ENCODE peak calls at places on chromosomes 5 and 9, in nine cellular contexts. L is mucosa of descending colon, E is GM06990, I is uterus, O is heart left ventricle, T is AG04450, W is WERI-Rb-1, Q is A673, J is osteocyte. C is an unnamed sample.

GRCh38 chr5:5719292-5719691 is 296.8 kb downstream of the ICE1 start:
- DNase-seq in L (no peak), E (no peak), I (no peak), O (no peak), T (no peak), W (no peak), Q (no peak), J (no peak), C (no peak)

GRCh38 chr5:135324897-135325650 is 74.0 kb downstream of the MACROH2A1 start:
- DNase-seq in L (no peak), E (no peak), I (no peak), O (no peak), T (no peak), W (no peak), Q (no peak), J (no peak), C (no peak)

GRCh38 chr9:120775859-120776258 is 17.4 kb downstream of the FBXW2 start:
- DNase-seq in L (no peak), E (no peak), I (no peak), O (no peak), T (no peak), W (no peak), Q (no peak), J (no peak), C (peak)

GRCh38 chr9:111316796-111317195 is 13.2 kb downstream of the OR2K2 start:
- DNase-seq in L (no peak), E (no peak), I (no peak), O (no peak), T (no peak), W (no peak), Q (no peak), J (no peak), C (no peak)

GRCh38 chr5:148956632-148957385 is 106.1 kb downstream of the SH3TC2 start:
- DNase-seq in L (no peak), E (no peak), I (no peak), O (no peak), T (no peak), W (no peak), Q (no peak), J (no peak), C (peak)

GRCh38 chr5:151002250-151002649 is 18.1 kb upstream of the GPX3 start:
- DNase-seq in L (no peak), E (no peak), I (no peak), O (no peak), T (no peak), W (peak), Q (peak), J (peak), C (peak)

GRCh38 chr9:98766548-98766947 is 29.8 kb downstream of the ANKS6 start:
- DNase-seq in L (no peak), E (no peak), I (no peak), O (no peak), T (no peak), W (no peak), Q (no peak), J (no peak), C (peak)

GRCh38 chr9:92385953-92386352 is 18.4 kb downstream of the OGN start:
- DNase-seq in L (no peak), E (no peak), I (no peak), O (no peak), T (no peak), W (no peak), Q (no peak), J (no peak), C (peak)

GRCh38 chr5:154470949-154471870 is 6.8 kb downstream of the HAND1 start:
- DNase-seq in L (no peak), E (no peak), I (no peak), O (no peak), T (no peak), W (no peak), Q (no peak), J (no peak), C (peak)

GRCh38 chr9:120569556-120569955 is 10.4 kb downstream of the CDK5RAP2 start:
- DNase-seq in L (no peak), E (no peak), I (no peak), O (no peak), T (no peak), W (no peak), Q (no peak), J (no peak), C (no peak)

GRCh38 chr9:83382421-83382820 is 155.8 kb downstream of the FRMD3 start:
- DNase-seq in L (no peak), E (no peak), I (no peak), O (no peak), T (no peak), W (no peak), Q (no peak), J (no peak), C (no peak)

GRCh38 chr5:77773734-77774280 is 2.3 kb downstream of the TBCA start:
- DNase-seq in L (no peak), E (no peak), I (no peak), O (no peak), T (no peak), W (no peak), Q (no peak), J (no peak), C (no peak)

GRCh38 chr5:142445266-142445665 is 120.4 kb upstream of the SPRY4 start:
- DNase-seq in L (no peak), E (no peak), I (no peak), O (no peak), T (no peak), W (no peak), Q (no peak), J (no peak), C (no peak)

GRCh38 chr5:150138551-150139265 is 16.9 kb downstream of the PDGFRB start:
- DNase-seq in L (no peak), E (no peak), I (peak), O (peak), T (peak), W (no peak), Q (no peak), J (peak), C (peak)

GRCh38 chr9:128918921-128919320 is 1.9 kb upstream of the PHYHD1 start:
- DNase-seq in L (no peak), E (no peak), I (no peak), O (no peak), T (no peak), W (no peak), Q (no peak), J (no peak), C (no peak)

GRCh38 chr5:10451137-10451824 is 9.6 kb downstream of the ROPN1L start:
- DNase-seq in L (no peak), E (no peak), I (no peak), O (no peak), T (no peak), W (no peak), Q (no peak), J (no peak), C (peak)

GRCh38 chr5:121251954-121252353 is 599.7 kb upstream of the FTMT start:
- DNase-seq in L (no peak), E (no peak), I (no peak), O (no peak), T (no peak), W (no peak), Q (no peak), J (no peak), C (peak)

GRCh38 chr9:112162644-112163413 is 12.3 kb downstream of the SUSD1 start:
- DNase-seq in L (no peak), E (no peak), I (no peak), O (no peak), T (no peak), W (no peak), Q (no peak), J (no peak), C (no peak)

GRCh38 chr9:127545196-127546124 is 66.6 kb upstream of the STXBP1 start:
- DNase-seq in L (peak), E (no peak), I (no peak), O (peak), T (no peak), W (no peak), Q (no peak), J (no peak), C (peak)

GRCh38 chr9:88792502-88792901 is 198.8 kb upstream of the S1PR3 start:
- DNase-seq in L (no peak), E (no peak), I (no peak), O (no peak), T (no peak), W (no peak), Q (peak), J (no peak), C (no peak)

GRCh38 chr9:87280421-87280820 is 217.2 kb upstream of the DAPK1 start:
- DNase-seq in L (no peak), E (no peak), I (no peak), O (no peak), T (peak), W (no peak), Q (no peak), J (no peak), C (peak)

DNA sequence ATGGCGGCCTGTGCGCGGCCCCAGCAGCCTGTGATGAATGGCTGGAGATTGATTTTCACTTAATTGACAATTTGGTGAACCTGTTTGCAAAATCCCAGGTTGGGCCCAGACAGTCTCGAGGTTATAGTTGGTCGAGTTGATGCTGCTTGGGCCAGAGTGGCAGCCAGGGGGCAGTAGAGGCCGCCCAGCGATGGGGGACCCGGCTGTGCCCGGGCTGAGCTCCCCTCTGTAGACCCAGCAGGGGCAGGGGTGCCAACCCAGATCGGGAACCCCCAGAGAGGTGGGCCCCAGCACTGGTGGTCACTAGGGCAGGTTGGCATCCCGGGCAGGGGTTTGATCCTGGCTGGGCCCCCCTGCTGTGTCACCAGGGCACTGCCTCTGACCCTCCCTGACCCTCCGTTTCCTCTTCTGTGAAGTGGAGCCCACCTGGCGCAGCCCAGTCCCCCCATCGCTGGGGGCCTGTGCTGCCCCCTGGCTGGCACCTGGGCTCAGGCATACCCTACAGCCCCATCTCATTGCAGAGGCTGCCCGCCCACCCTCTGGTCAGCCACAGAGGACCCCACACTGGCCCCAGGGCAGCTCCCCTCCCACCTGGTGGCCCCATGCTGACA is 34.5 kb downstream of the LHX3 start:
- DNase-seq in L (no peak), E (peak), I (no peak), O (no peak), T (no peak), W (peak), Q (peak), J (no peak), C (peak)
- TF ChIP-seq CTCF in L (peak), E (peak), I (no peak), O (peak), T (peak), W (peak), Q (peak), J (peak), C (peak)

DNA sequence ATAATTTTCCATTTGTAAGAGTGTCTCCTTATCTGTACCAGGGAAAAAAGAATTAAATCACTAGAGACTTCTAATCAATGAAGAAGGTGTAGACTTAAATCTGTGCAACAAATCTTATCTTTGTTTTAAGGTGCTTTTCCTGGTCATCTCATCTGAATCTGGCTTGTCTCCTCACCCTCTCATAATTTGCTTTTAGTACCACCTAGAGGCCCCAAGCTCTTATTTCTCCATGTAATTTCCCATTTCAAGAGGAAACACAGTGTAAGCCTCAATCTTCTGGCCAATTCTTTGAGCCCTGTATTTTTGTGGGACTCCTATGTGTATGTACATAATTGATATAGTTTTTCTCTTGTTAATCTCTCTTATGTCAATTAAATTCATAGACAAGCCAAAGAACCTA is 1975.3 kb upstream of the CDH6 start:
- DNase-seq in L (no peak), E (no peak), I (no peak), O (no peak), T (no peak), W (no peak), Q (peak), J (no peak), C (peak)
- TF ChIP-seq CTCF in L (no peak), E (no peak), I (no peak), O (no peak), T (no peak), W (peak), Q (peak), J (peak), C (no peak)

DNA sequence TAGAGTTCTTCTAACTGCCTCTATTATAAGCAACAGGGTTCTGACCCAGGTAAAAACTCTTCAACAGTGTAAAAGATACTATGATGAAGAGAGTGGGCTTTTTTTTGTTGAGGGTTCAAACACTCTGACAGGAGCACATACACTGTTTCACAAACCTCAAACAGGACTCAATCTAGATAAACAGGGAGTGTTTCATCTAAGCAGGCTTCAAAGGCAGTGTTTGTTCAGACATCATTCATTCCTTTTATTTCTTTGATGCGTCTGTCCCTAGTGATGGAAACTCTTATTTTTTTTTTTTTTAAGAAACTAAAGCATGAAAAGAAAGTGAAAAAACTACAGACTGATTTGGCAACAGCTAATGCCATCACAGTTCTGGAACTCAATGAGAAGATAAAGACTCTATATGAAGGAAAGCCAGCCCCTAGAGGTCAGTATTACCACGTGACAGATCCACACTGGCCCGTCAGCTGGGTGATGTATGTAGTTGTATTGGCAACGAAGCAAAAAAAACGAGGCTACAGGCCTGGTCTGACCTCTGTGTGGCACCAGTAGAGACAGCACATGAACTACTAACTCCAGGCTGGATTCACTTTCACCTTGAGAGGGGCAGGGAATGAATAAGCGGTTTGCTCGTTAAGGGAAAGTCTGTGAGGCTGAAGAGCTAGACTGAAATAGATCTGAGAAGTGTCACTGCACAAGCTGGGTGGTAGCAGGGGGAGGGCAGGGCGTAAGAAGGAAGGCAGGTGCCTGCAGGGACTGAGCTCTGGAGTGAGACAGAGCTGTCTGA is 172.2 kb downstream of the CCDC192 start:
- DNase-seq in L (no peak), E (peak), I (no peak), O (peak), T (no peak), W (peak), Q (peak), J (no peak), C (peak)
- TF ChIP-seq CTCF in L (no peak), E (peak), I (no peak), O (peak), T (peak), W (peak), Q (peak), J (peak), C (peak)

DNA sequence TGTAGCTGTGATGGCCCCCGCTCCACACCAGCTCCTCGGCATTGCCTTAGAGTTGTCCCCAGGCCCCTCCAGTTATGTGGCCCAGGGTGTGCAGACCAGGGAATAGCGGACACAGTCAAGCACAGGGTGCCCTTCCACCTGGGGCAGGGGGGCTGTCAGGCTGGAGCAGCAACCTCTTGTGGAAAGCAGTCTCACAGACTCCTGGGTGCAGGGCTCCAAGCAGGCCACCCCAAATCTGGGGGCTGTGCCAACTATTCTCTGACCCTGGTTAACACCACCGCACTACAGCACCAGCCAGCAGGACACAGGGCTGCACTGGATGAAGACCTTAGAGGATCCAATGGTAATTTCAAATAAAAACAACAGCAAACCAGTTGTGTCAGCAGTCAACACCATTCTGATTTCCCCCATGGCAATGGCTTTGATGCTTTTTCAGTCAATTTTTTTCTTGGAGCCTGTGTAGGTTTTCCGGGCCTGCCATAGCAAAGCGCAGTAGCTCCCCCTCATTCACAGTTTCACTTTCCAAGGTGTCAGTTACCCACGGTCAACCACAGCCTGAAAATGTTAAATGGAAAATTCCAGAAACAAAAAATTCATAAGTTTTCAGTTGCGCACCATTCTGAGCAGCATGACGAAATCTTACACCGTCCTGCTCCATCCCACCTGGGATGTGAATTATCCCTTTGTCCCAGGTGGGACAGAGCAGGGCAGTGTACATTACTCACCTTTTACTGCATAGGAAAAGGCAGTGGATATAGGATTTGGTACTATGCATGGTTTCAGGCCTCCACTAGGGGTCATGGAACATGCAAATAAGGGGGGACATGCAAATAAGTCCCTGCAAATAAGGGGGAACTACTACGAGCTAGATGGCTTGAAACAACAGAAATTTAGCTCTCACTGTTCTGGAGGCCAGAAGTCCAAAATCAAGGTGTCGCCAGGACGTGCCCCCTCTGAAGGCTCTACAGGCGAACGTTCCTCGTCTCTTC is 49.0 kb downstream of the C5orf15 start:
- DNase-seq in L (no peak), E (no peak), I (no peak), O (no peak), T (no peak), W (no peak), Q (no peak), J (no peak), C (no peak)
- TF ChIP-seq CTCF in L (no peak), E (no peak), I (no peak), O (no peak), T (peak), W (no peak), Q (peak), J (no peak), C (no peak)

GRCh38 chr5:59496524-59497134 is 396.9 kb downstream of the PDE4D start:
- DNase-seq in L (no peak), E (peak), I (no peak), O (no peak), T (no peak), W (peak), Q (peak), J (no peak), C (peak)
- TF ChIP-seq CTCF in L (no peak), E (peak), I (no peak), O (peak), T (peak), W (peak), Q (peak), J (peak), C (peak)

DNA sequence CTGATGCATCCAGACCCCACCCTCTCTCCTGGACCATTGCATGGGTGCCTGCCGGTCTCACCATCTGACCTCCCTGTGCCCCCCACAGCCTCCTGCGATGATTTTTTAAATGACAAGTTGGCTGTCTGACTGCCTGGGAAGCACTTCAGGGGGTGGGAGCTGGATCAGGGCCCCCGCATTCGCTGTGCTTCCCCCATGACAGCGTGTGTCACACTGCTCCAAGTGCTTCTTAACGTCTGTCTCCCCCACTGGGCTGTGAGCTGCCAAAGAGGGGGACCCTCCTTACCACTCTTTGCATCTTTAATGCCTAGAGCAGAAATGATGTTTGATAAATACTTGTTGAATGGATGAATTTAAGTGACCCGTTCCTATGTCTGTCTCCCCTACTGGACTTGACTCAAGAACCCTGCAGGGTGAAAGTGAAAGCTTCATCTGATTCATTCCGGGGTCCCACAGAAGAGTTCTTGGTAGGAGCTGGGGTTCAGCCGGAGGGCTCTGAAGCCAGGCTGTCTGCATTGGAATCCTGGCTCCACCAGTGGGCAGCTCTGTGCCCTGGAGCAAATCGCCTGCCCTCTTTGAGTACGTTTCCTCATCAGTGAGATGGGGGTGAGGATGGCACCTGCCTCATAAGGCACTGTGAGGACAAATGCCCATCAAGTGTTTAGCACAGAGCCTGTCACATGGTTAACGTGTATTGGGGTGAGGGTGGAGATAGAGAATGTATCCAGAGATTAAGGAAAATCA is 7.6 kb upstream of the EGR1 start:
- DNase-seq in L (no peak), E (no peak), I (no peak), O (no peak), T (no peak), W (no peak), Q (no peak), J (no peak), C (no peak)
- TF ChIP-seq CTCF in L (no peak), E (no peak), I (no peak), O (no peak), T (no peak), W (peak), Q (no peak), J (no peak), C (no peak)